ENCODE peak calls at places on chromosomes 4 and X, in four cellular contexts. Q is lower lobe of right lung, G is right atrium auricular region, D is endodermal cell. L is an unnamed sample. For H3K36me3, the result is how much of the 10 kb centered on the place peaks cover.

GRCh38 chrX:68536884-68537283 is 38.0 kb downstream of the YIPF6 start:
- DNase-seq in Q (no peak), G (no peak), D (no peak), L (no peak)

GRCh38 chrX:134737061-134737460 is 78.8 kb upstream of the PLAC1 start:
- DNase-seq in Q (no peak), G (no peak), D (no peak), L (no peak)

GRCh38 chr4:53863163-53863562 is 201.2 kb downstream of the CHIC2 start:
- DNase-seq in Q (no peak), G (no peak), D (no peak), L (no peak)

GRCh38 chr4:2067446-2068197 is 8.5 kb downstream of the NAT8L start:
- DNase-seq in Q (peak), G (no peak), D (peak), L (no peak)

GRCh38 chr4:19462117-19462516 is 789.6 kb upstream of the SLIT2 start:
- DNase-seq in Q (no peak), G (no peak), D (no peak), L (no peak)

GRCh38 chr4:78711676-78712075 is 64.5 kb upstream of the BMP2K start:
- DNase-seq in Q (no peak), G (no peak), D (no peak), L (no peak)

GRCh38 chr4:7382634-7383014 is 52.1 kb downstream of the PSAPL1 start:
- DNase-seq in Q (no peak), G (no peak), D (peak), L (no peak)

GRCh38 chr4:132332932-132333722 is 816.0 kb upstream of the PCDH10 start:
- DNase-seq in Q (no peak), G (no peak), D (no peak), L (no peak)

GRCh38 chr4:8286719-8287355 is 17.3 kb downstream of the HTRA3 start:
- DNase-seq in Q (no peak), G (no peak), D (no peak), L (no peak)

GRCh38 chr4:148026022-148026421 is 294.1 kb downstream of the ARHGAP10 start:
- DNase-seq in Q (no peak), G (no peak), D (peak), L (no peak)

GRCh38 chr4:152630361-152630760 is 49.4 kb downstream of the TMEM154 start:
- DNase-seq in Q (no peak), G (no peak), D (no peak), L (no peak)

GRCh38 chr4:15659768-15660394 is 4.7 kb upstream of the FBXL5 start:
- DNase-seq in Q (no peak), G (no peak), D (no peak), L (no peak)

GRCh38 chr4:145061325-145061920 is 36.6 kb downstream of the ANAPC10 start:
- DNase-seq in Q (no peak), G (no peak), D (no peak), L (no peak)
- TF ChIP-seq CTCF in Q (peak), G (no peak), D (peak), L (no peak)

GRCh38 chr4:41216294-41217019 is 2.1 kb upstream of the APBB2 start:
- DNase-seq in Q (peak), G (no peak), D (peak), L (no peak)
- H3K4me3 ChIP-seq in Q (peak), G (peak), D (peak), L (peak)

DNA sequence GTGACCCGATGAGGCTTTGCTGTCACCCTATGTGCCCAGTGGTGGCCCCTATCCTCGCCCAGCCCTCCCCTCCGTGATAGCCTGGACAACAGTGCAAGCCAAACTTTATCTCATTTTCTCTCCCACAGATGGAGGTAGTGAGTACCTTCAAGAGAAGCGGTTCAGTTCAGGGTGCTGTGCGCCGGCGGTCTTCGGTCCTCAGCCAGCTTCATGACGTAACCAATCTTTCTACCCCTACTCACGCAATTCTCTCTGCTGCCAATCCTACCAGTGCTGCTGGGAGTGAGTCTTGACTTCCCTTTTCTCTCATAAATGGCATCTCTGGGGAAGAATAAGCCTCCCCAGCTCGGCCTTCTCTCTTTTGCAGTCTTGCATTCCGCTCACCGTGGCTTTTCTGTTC is 29.5 kb downstream of the CCNQ start:
- DNase-seq in Q (no peak), G (no peak), D (no peak), L (no peak)
- H3K36me3 ChIP-seq in Q (under half), G (under half), D (under half), L (under half)

DNA sequence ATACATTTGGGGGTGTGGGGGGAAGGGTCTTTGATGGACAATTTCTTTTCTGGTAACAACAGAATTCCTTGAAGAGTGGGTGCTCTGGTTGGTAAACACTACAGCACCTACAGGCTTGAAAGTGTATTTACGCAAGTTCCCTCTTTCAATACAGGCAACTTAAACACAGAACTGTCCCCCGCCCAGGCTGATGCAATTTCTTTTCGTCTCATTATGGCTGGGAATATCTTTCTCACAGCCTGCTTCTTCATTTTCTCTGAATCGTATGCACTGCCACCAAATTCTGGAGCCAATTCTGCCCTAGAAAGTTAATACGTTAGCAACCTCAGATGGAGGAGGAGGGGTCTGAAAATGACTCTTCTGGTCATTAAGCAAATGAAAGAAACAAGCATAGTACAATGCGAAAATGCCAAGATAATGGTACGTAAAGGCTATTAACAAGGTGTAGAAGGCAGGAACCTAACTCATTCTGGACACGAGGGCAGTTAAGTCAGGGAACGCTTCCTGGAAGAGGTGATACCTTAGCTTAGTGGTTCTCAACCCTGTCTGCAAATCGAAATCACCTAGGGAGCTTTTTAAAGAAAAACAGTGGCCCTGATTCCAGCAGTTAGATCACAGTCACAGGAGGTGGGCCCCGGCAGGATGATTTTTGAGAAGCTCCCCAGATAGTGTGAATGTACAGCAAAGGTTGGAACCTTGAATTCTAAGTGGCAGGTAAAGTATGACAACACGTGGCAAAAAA is 1.0 kb downstream of the AGA start:
- DNase-seq in Q (peak), G (no peak), D (peak), L (no peak)
- TF ChIP-seq CTCF in Q (peak), G (no peak), D (peak), L (peak)

GRCh38 chr4:159108124-159108523 is 5.2 kb downstream of the RAPGEF2 start:
- DNase-seq in Q (no peak), G (no peak), D (no peak), L (no peak)
- H3K4me3 ChIP-seq in Q (no peak), G (no peak), D (peak), L (no peak)

GRCh38 chrX:16683007-16683664 is 29.3 kb downstream of the CTPS2 start:
- DNase-seq in Q (no peak), G (no peak), D (no peak), L (no peak)

GRCh38 chrX:16687514-16687913 is 25.0 kb downstream of the CTPS2 start:
- DNase-seq in Q (no peak), G (no peak), D (no peak), L (no peak)
- H3K36me3 ChIP-seq in Q (under half), G (under half), D (under half), L (under half)

GRCh38 chr4:25827897-25828296 is 34.9 kb downstream of the SEL1L3 start:
- DNase-seq in Q (no peak), G (no peak), D (no peak), L (no peak)
- TF ChIP-seq CTCF in Q (no peak), G (no peak), D (no peak), L (no peak)

GRCh38 chr4:77193511-77194236 is 36.7 kb downstream of the CCNG2 start:
- DNase-seq in Q (peak), G (peak), D (peak), L (no peak)
- H3K4me3 ChIP-seq in Q (peak), G (no peak), D (no peak), L (no peak)

L was measured in kidney epithelial cell.